ENCODE peak calls at places on chromosomes 4 and X, in six cellular contexts. B is upper lobe of right lung; P is CD8-positive, alpha-beta memory T cell; R is heart right ventricle; E is fibroblast of lung; G is lower lobe of right lung. S is an unnamed sample. For H3K27me3, the result is how much of the 10 kb centered on the place peaks cover.

GRCh38 chrX:3609800-3610199 is 103.6 kb downstream of the PRKX start:
- DNase-seq in R (no peak), P (no peak), G (no peak), E (peak), B (no peak), S (no peak)

GRCh38 chr4:2836391-2836859 is 7.2 kb upstream of the ADD1 start:
- DNase-seq in E (no peak), P (no peak), B (no peak), G (peak), R (no peak), S (no peak)

GRCh38 chr4:25986807-25987206 is 72.8 kb downstream of the SMIM20 start:
- DNase-seq in B (peak), E (no peak), R (no peak), G (no peak), P (no peak), S (no peak)

GRCh38 chr4:48109413-48110263 is 24.4 kb downstream of the TXK start:
- DNase-seq in B (no peak), G (no peak), R (no peak), P (peak), E (peak), S (no peak)

GRCh38 chr4:147833254-147833653 is 101.4 kb downstream of the ARHGAP10 start:
- DNase-seq in G (no peak), R (no peak), E (peak), B (no peak), P (no peak), S (no peak)

GRCh38 chrX:6574762-6575161 is 39.8 kb upstream of the VCX3A start:
- DNase-seq in P (no peak), E (no peak), G (no peak), R (no peak), B (no peak), S (no peak)

GRCh38 chrX:46268429-46268828 is 276.8 kb downstream of the ZNF674 start:
- DNase-seq in B (no peak), G (no peak), E (peak), P (no peak), R (no peak), S (no peak)

GRCh38 chrX:28586891-28587635 is at the start of gene IL1RAPL1:
- DNase-seq in G (no peak), R (no peak), P (no peak), B (no peak), E (peak), S (no peak)

GRCh38 chrX:119669424-119670037 is 23.4 kb downstream of the SEPTIN6 start:
- DNase-seq in R (peak), G (no peak), B (no peak), E (peak), P (no peak), S (no peak)

GRCh38 chr4:6943012-6943869 is 33.6 kb downstream of the TBC1D14 start:
- DNase-seq in R (no peak), E (no peak), B (no peak), P (no peak), G (no peak), S (no peak)
- H3K4me3 ChIP-seq in R (no peak), E (no peak), B (no peak), P (peak), G (no peak), S (peak)

GRCh38 chrX:24314019-24314635 is at the start of gene SUPT20HL2:
- DNase-seq in P (no peak), B (no peak), G (no peak), E (no peak), R (no peak), S (no peak)
- H3K27me3 ChIP-seq in P (under half), B (under half), G (under half), E (under half), R (under half), S (under half)

DNA sequence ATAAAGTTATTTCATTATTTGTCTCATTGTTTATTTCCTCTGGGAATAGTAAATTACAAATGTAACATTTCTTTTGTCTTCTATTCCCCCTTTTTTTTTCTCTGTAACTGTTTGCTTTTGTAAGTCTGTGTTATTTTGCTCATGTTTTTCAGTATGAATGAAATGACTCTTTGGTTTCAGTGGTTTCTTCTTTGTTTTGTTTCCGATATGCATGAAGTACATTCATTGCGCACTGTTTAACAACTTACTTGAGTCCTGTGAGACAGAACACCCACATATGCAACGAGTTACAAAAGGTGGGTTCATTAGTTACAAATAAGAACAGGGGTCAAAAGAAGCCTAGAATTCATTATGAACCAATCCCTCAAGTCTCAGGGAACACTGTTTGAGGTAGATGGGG is 175.0 kb upstream of the UGT8 start:
- DNase-seq in B (no peak), G (no peak), E (no peak), R (no peak), P (no peak), S (no peak)
- H3K4me3 ChIP-seq in B (no peak), G (no peak), E (no peak), R (no peak), P (no peak), S (no peak)

DNA sequence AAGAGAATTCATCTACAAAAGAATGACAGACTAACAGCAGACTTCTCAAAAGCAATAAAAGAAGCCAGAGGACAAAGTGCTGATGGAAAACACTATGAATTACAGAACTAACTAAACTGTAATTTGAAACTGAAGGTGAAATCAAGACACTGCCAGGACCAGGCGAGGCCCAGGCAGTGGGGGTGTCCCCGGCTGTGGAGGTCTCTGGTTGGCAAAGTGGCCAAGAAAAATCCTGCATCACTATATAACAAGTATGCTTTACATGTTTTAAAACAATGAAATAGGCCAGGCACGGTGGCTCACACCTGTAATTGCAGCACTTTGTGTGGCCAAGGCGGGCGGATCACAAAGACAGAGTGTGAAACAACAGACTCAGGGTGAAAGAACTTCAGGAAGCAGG is 32.9 kb downstream of the CHM start:
- DNase-seq in E (no peak), P (no peak), B (no peak), G (no peak), R (no peak), S (no peak)
- H3K27me3 ChIP-seq in E (under half), P (under half), B (under half), G (under half), R (under half), S (under half)

DNA sequence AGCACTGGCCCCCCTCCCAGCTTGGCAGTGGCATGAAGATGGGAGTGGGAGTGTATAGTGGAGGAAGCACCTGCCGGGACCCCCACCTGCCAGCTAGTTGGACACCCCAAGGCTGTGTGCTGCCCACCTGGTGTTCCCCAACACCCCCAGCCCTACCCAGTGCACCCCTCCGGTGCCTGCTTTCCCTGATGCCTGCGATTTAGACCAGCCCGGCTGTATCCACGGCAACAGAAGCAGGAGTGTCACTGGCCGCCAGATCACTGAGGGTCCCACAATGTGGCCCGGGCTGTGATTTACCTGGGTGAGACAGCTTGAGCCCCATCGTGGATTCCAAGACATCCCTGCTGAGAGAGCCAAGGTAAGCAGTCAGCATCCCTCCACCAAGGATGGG is 533 bp downstream of the GPR173 start:
- DNase-seq in G (no peak), B (no peak), P (no peak), E (no peak), R (no peak), S (no peak)
- H3K4me3 ChIP-seq in G (peak), B (peak), P (no peak), E (peak), R (peak), S (no peak)

DNA sequence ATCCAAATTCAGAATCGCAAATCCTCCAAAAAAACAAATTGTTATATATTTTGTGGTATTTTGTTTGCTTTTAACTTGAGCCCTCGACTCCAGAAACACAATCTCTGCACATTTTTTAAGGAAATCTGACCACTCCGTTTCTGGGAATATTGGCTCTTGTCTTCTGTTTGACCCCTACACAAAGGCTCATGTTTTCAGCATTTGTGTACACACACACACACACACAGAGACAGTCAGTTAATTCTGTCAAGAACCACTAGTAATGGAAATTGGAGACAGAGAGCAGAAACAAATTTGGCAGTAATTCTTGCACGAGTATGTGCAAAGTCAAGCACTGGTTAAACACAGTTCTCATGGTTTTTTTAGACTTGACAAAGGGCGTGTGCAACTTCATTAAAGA is 115.4 kb downstream of the AFAP1 start:
- DNase-seq in R (no peak), B (no peak), E (peak), P (no peak), G (no peak), S (no peak)
- H3K27me3 ChIP-seq in R (under half), B (under half), E (under half), P (under half), G (under half), S (under half)

GRCh38 chr4:41933997-41934812 is 1.0 kb upstream of the TMEM33 start:
- DNase-seq in P (no peak), G (peak), E (no peak), R (no peak), B (no peak), S (no peak)
- H3K4me3 ChIP-seq in P (peak), G (peak), E (no peak), R (peak), B (peak), S (peak)

GRCh38 chrX:132662844-132663243 is 174.0 kb upstream of the MBNL3 start:
- DNase-seq in B (no peak), R (no peak), G (no peak), E (no peak), P (no peak), S (no peak)

GRCh38 chrX:132664273-132664672 is 175.4 kb upstream of the MBNL3 start:
- DNase-seq in R (no peak), E (no peak), G (no peak), P (no peak), B (no peak), S (no peak)

GRCh38 chrX:132671229-132671641 is 182.4 kb upstream of the MBNL3 start:
- DNase-seq in R (no peak), G (no peak), B (no peak), P (no peak), E (peak), S (no peak)

GRCh38 chrX:132669142-132669541 is 180.3 kb upstream of the MBNL3 start:
- DNase-seq in E (no peak), P (no peak), B (no peak), R (no peak), G (no peak), S (no peak)

DNA sequence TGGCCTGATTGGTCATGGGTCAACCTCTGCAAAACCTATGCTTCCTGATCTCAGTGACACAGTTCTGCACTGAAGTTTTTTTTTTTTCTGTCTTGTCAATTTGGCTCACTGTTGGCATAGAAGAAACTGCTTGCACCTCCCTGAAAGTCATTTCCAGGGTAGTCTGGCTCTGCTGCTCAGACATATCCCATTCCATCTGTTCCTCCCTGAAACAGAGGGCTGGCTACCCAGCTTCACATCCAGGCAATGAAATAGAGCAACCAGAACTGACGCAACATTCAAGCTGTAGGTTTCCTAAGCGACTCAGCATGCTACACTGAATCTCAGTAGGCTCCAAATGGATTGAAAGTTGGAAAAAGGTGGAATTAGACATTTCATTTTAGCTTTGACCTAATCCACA is 176.8 kb upstream of the MBNL3 start:
- DNase-seq in P (no peak), E (no peak), G (no peak), R (no peak), B (no peak), S (no peak)
- H3K27me3 ChIP-seq in P (under half), E (under half), G (under half), R (under half), B (under half), S (under half)

GRCh38 chr4:945274-946102 is 13.2 kb downstream of the TMEM175 start:
- DNase-seq in E (no peak), R (no peak), G (no peak), P (no peak), B (peak), S (no peak)
- H3K4me3 ChIP-seq in E (no peak), R (no peak), G (no peak), P (no peak), B (no peak), S (no peak)

GRCh38 chr4:83129258-83129657 is 14.7 kb upstream of the PLAC8 start:
- DNase-seq in G (no peak), R (no peak), P (no peak), B (no peak), E (no peak), S (no peak)

GRCh38 chr4:83128235-83128929 is 13.9 kb upstream of the PLAC8 start:
- DNase-seq in B (no peak), G (no peak), P (no peak), E (peak), R (no peak), S (no peak)

DNA sequence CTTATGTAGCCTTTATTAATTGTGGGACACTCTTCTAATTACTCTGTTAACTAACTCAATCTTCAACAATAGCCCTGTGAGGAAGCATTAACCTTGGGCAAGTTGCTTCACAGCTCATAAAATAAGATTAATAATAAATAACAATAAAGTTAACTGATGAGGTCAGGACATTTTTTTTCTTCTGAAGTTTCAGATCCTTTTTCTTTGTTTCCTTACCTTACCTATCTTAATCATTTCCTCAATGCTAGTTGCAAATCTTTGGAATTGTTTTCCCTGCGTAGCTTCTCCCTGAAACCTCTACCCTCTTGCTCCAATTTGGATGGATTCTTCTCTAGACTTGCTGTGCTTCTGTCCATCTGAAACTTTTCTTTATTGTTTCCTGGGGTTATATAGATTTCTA is 17.5 kb upstream of the PLAC8 start:
- DNase-seq in P (no peak), E (no peak), R (no peak), B (no peak), G (no peak), S (no peak)
- H3K27me3 ChIP-seq in P (under half), E (under half), R (under half), B (under half), G (under half), S (under half)